ENCODE peak calls at places on chromosomes 4 and X, in four cellular contexts. T is HT1080; C is activated T-cell treated with anti-CD3 and anti-CD28 coated beads, Interleukin-2, amount 50 U/mL, for 48 hours; B is stimulated activated CD8-positive, alpha-beta memory T cell treated with anti-CD3 and anti-CD28 coated beads, Interleukin-2, amount 100 ng/mL, for 48 hours. A is an unnamed sample.

GRCh38 chrX:106481341-106481740 is 130.4 kb upstream of the RADX start:
- DNase-seq in C (peak), B (no peak), T (peak), A (peak)

GRCh38 chr4:74942918-74943253 is 10.0 kb downstream of the PARM1 start:
- DNase-seq in T (no peak), C (no peak), B (no peak), A (no peak)

GRCh38 chr4:117447925-117448324 is 362.5 kb upstream of the TRAM1L1 start:
- DNase-seq in T (peak), C (peak), B (peak), A (no peak)

GRCh38 chrX:106249706-106250379 is 81.7 kb downstream of the PWWP3B start:
- DNase-seq in C (no peak), T (no peak), B (no peak), A (peak)

GRCh38 chrX:133089411-133089810 is 7.5 kb downstream of the USP26 start:
- DNase-seq in C (no peak), T (no peak), B (no peak), A (no peak)

GRCh38 chr4:4602468-4602867 is 60.6 kb upstream of the STX18 start:
- DNase-seq in T (no peak), B (no peak), C (no peak), A (no peak)

GRCh38 chr4:52091811-52092210 is 40.7 kb downstream of the SPATA18 start:
- DNase-seq in T (peak), C (no peak), B (no peak), A (peak)

GRCh38 chrX:114047558-114047957 is 536.3 kb upstream of the HTR2C start:
- DNase-seq in B (no peak), T (no peak), C (no peak), A (no peak)

GRCh38 chr4:2251795-2252529 is 9.9 kb downstream of the MXD4 start:
- DNase-seq in C (no peak), B (no peak), T (no peak), A (no peak)

GRCh38 chrX:155027509-155028066 is 944 bp downstream of the FUNDC2 start:
- DNase-seq in C (no peak), T (peak), B (no peak), A (peak)

GRCh38 chrX:25049347-25049746 is 33.6 kb upstream of the ARX start:
- DNase-seq in T (peak), C (no peak), B (no peak), A (peak)

A was measured in astrocyte of the spinal cord.